ENCODE peak calls at places on chromosomes 4 and X, in seven cellular contexts. Y is left cardiac atrium; N is stimulated activated CD8-positive, alpha-beta memory T cell treated with anti-CD3 and anti-CD28 coated beads, Interleukin-4, amount 100 ng/mL, for 24 hours; M is nucleus accumbens; P is AG20443; S is pons; K is anterior cingulate cortex. J is an unnamed sample.
A peak's percentile ranks its signal among the peaks of the same experiment; 100 is the strongest.

GRCh38 chr4:141350122-141350904 is 129.6 kb downstream of the ZNF330 start:
- DNase-seq in M (no peak), P (peak; percentile 53), K (no peak), Y (no peak), S (no peak), N (no peak), J (peak; percentile 59)

GRCh38 chr4:76690091-76690905 is 207.6 kb downstream of the SOWAHB start:
- DNase-seq in K (no peak), M (no peak), N (no peak), P (peak; percentile 37), Y (no peak), S (no peak), J (peak; percentile 19)

GRCh38 chr4:211033-211511 is 86.8 kb downstream of the ZNF718 start:
- DNase-seq in P (no peak), K (no peak), M (no peak), S (no peak), N (no peak), Y (no peak), J (no peak)

GRCh38 chr4:12723849-12724447 is 760.2 kb downstream of the RAB28 start:
- DNase-seq in M (no peak), P (no peak), N (no peak), K (no peak), S (no peak), Y (peak; percentile 27), J (no peak)

GRCh38 chr4:112348488-112349158 is 51.5 kb downstream of the ALPK1 start:
- DNase-seq in Y (peak; percentile 89), K (peak; percentile 42), P (peak; percentile 91), S (peak; percentile 74), N (no peak), M (peak; percentile 40), J (peak; percentile 14)

GRCh38 chr4:182235016-182235415 is 8.2 kb upstream of the TENM3 start:
- DNase-seq in N (no peak), Y (no peak), P (no peak), S (no peak), M (no peak), K (no peak), J (no peak)

GRCh38 chr4:102761478-102761790 is 666 bp upstream of the MANBA start:
- DNase-seq in P (peak; percentile 29), N (no peak), S (peak; percentile 42), Y (no peak), K (no peak), M (peak; percentile 21), J (no peak)

GRCh38 chr4:173410106-173410505 is 11.2 kb upstream of the SCRG1 start:
- DNase-seq in M (peak; percentile 69), Y (no peak), N (no peak), P (no peak), S (peak; percentile 97), K (peak; percentile 14), J (no peak)

GRCh38 chr4:114495471-114495928 is 103.1 kb upstream of the UGT8 start:
- DNase-seq in M (no peak), Y (no peak), P (no peak), N (no peak), S (no peak), K (no peak), J (no peak)

GRCh38 chr4:7612311-7612710 is 177.6 kb upstream of the PSAPL1 start:
- DNase-seq in M (no peak), N (no peak), S (no peak), Y (no peak), P (no peak), K (no peak), J (no peak)

GRCh38 chr4:25888781-25889180 is 25.2 kb upstream of the SMIM20 start:
- DNase-seq in N (no peak), P (no peak), M (no peak), K (no peak), S (no peak), Y (no peak), J (no peak)

GRCh38 chrX:100994352-100995281 is 25.1 kb downstream of the ARL13A start:
- DNase-seq in K (no peak), Y (no peak), S (no peak), P (peak; percentile 7), M (no peak), N (no peak), J (peak; percentile 10)

GRCh38 chrX:111040377-111041017 is 55.5 kb upstream of the PAK3 start:
- DNase-seq in Y (no peak), K (no peak), P (no peak), N (no peak), S (no peak), M (no peak), J (no peak)

GRCh38 chr4:127015616-127016015 is 617.1 kb upstream of the INTU start:
- DNase-seq in K (no peak), S (peak; percentile 2), N (no peak), Y (no peak), M (no peak), P (no peak), J (no peak)